ENCODE peak calls at places on chromosomes 16 and 17, in seven cellular contexts. One of them, this sample, is unnamed.

GRCh38 chr17:1730345-1731193 is 6.1 kb downstream of the WDR81 start:
- DNase-seq in stomach: peak; percentile 61
- DNase-seq in ascending aorta: no peak
- DNase-seq in GM12865: no peak
- DNase-seq in CD8-positive, alpha-beta T cell: no peak
- DNase-seq in HFFc6: peak; percentile 82
- DNase-seq in cardiac fibroblast: peak; percentile 92
- DNase-seq in this sample: peak; percentile 70

GRCh38 chr16:81123092-81123852 is 27.1 kb upstream of the GCSH start:
- DNase-seq in stomach: no peak
- DNase-seq in HFFc6: no peak
- DNase-seq in cardiac fibroblast: no peak
- DNase-seq in CD8-positive, alpha-beta T cell: no peak
- DNase-seq in GM12865: no peak
- DNase-seq in ascending aorta: no peak
- DNase-seq in this sample: no peak

GRCh38 chr17:65730711-65731169 is 169.3 kb upstream of the AXIN2 start:
- DNase-seq in GM12865: no peak
- DNase-seq in CD8-positive, alpha-beta T cell: no peak
- DNase-seq in ascending aorta: no peak
- DNase-seq in stomach: no peak
- DNase-seq in HFFc6: no peak
- DNase-seq in cardiac fibroblast: peak; percentile 83
- DNase-seq in this sample: no peak

GRCh38 chr17:19341211-19341631 is 21.3 kb downstream of the B9D1 start:
- DNase-seq in GM12865: no peak
- DNase-seq in stomach: no peak
- DNase-seq in HFFc6: no peak
- DNase-seq in cardiac fibroblast: no peak
- DNase-seq in CD8-positive, alpha-beta T cell: no peak
- DNase-seq in ascending aorta: peak; percentile 2
- DNase-seq in this sample: no peak

GRCh38 chr17:40321502-40322416 is 12.8 kb downstream of the RARA start:
- DNase-seq in ascending aorta: no peak
- DNase-seq in HFFc6: no peak
- DNase-seq in GM12865: no peak
- DNase-seq in stomach: peak; percentile 68
- DNase-seq in cardiac fibroblast: no peak
- DNase-seq in CD8-positive, alpha-beta T cell: no peak
- DNase-seq in this sample: no peak

GRCh38 chr17:78589885-78590284 is 12.7 kb upstream of the DNAH17 start:
- DNase-seq in HFFc6: no peak
- DNase-seq in stomach: no peak
- DNase-seq in ascending aorta: no peak
- DNase-seq in cardiac fibroblast: no peak
- DNase-seq in GM12865: no peak
- DNase-seq in CD8-positive, alpha-beta T cell: no peak
- DNase-seq in this sample: peak; percentile 35

GRCh38 chr17:35170968-35171771 is 23.0 kb downstream of the SLC35G3 start:
- DNase-seq in HFFc6: peak; percentile 45
- DNase-seq in ascending aorta: no peak
- DNase-seq in GM12865: peak; percentile 11
- DNase-seq in cardiac fibroblast: peak; percentile 43
- DNase-seq in CD8-positive, alpha-beta T cell: peak; percentile 62
- DNase-seq in stomach: no peak
- DNase-seq in this sample: peak; percentile 30

GRCh38 chr16:57966133-57966805 is 4.7 kb downstream of the CNGB1 start:
- DNase-seq in stomach: no peak
- DNase-seq in CD8-positive, alpha-beta T cell: no peak
- DNase-seq in HFFc6: no peak
- DNase-seq in cardiac fibroblast: peak; percentile 48
- DNase-seq in ascending aorta: no peak
- DNase-seq in GM12865: no peak
- DNase-seq in this sample: peak; percentile 18

GRCh38 chr16:85419503-85420408 is 193.4 kb upstream of the GSE1 start:
- DNase-seq in HFFc6: no peak
- DNase-seq in stomach: no peak
- DNase-seq in ascending aorta: no peak
- DNase-seq in cardiac fibroblast: no peak
- DNase-seq in GM12865: no peak
- DNase-seq in CD8-positive, alpha-beta T cell: peak; percentile 31
- DNase-seq in this sample: no peak

GRCh38 chr16:12254566-12254965 is 278.0 kb downstream of the SNX29 start:
- DNase-seq in ascending aorta: no peak
- DNase-seq in stomach: no peak
- DNase-seq in GM12865: no peak
- DNase-seq in CD8-positive, alpha-beta T cell: no peak
- DNase-seq in HFFc6: no peak
- DNase-seq in cardiac fibroblast: no peak
- DNase-seq in this sample: no peak

GRCh38 chr17:17084941-17085340 is 42.7 kb downstream of the MPRIP start:
- DNase-seq in ascending aorta: no peak
- DNase-seq in cardiac fibroblast: no peak
- DNase-seq in GM12865: no peak
- DNase-seq in stomach: no peak
- DNase-seq in HFFc6: no peak
- DNase-seq in CD8-positive, alpha-beta T cell: no peak
- DNase-seq in this sample: no peak

GRCh38 chr16:26665166-26665939 is 401.4 kb upstream of the C16orf82 start:
- DNase-seq in stomach: no peak
- DNase-seq in ascending aorta: no peak
- DNase-seq in GM12865: no peak
- DNase-seq in HFFc6: no peak
- DNase-seq in cardiac fibroblast: no peak
- DNase-seq in CD8-positive, alpha-beta T cell: no peak
- DNase-seq in this sample: no peak

GRCh38 chr17:17750881-17751280 is 69.6 kb downstream of the RAI1 start:
- DNase-seq in cardiac fibroblast: no peak
- DNase-seq in stomach: no peak
- DNase-seq in ascending aorta: no peak
- DNase-seq in GM12865: peak; percentile 87
- DNase-seq in HFFc6: no peak
- DNase-seq in CD8-positive, alpha-beta T cell: peak; percentile 64
- DNase-seq in this sample: no peak

GRCh38 chr16:58236831-58237230 is 38.9 kb upstream of the CSNK2A2 start:
- DNase-seq in cardiac fibroblast: no peak
- DNase-seq in GM12865: no peak
- DNase-seq in ascending aorta: no peak
- DNase-seq in HFFc6: no peak
- DNase-seq in CD8-positive, alpha-beta T cell: no peak
- DNase-seq in stomach: no peak
- DNase-seq in this sample: no peak

GRCh38 chr17:64166876-64167275 is 36.9 kb upstream of the ERN1 start:
- DNase-seq in GM12865: no peak
- DNase-seq in stomach: no peak
- DNase-seq in HFFc6: no peak
- DNase-seq in CD8-positive, alpha-beta T cell: no peak
- DNase-seq in cardiac fibroblast: no peak
- DNase-seq in ascending aorta: no peak
- DNase-seq in this sample: no peak

GRCh38 chr17:78787444-78787843 is 5.4 kb upstream of the CYTH1 start:
- DNase-seq in cardiac fibroblast: no peak
- DNase-seq in HFFc6: no peak
- DNase-seq in stomach: no peak
- DNase-seq in ascending aorta: no peak
- DNase-seq in CD8-positive, alpha-beta T cell: no peak
- DNase-seq in GM12865: peak; percentile 70
- DNase-seq in this sample: peak; percentile 25

GRCh38 chr17:56966277-56966676 is 5.4 kb upstream of the COIL start:
- DNase-seq in CD8-positive, alpha-beta T cell: no peak
- DNase-seq in HFFc6: no peak
- DNase-seq in ascending aorta: no peak
- DNase-seq in GM12865: no peak
- DNase-seq in stomach: no peak
- DNase-seq in cardiac fibroblast: no peak
- DNase-seq in this sample: no peak

GRCh38 chr16:30186782-30187555 is 3.6 kb downstream of the CORO1A start:
- DNase-seq in HFFc6: peak; percentile 11
- DNase-seq in CD8-positive, alpha-beta T cell: peak; percentile 95
- DNase-seq in stomach: peak; percentile 87
- DNase-seq in GM12865: peak; percentile 89
- DNase-seq in ascending aorta: no peak
- DNase-seq in cardiac fibroblast: peak; percentile 51
- DNase-seq in this sample: peak; percentile 61

GRCh38 chr16:70635356-70636016 is 10.9 kb upstream of the IL34 start:
- DNase-seq in ascending aorta: no peak
- DNase-seq in stomach: no peak
- DNase-seq in cardiac fibroblast: peak; percentile 82
- DNase-seq in GM12865: no peak
- DNase-seq in HFFc6: peak; percentile 74
- DNase-seq in CD8-positive, alpha-beta T cell: no peak
- DNase-seq in this sample: no peak

GRCh38 chr17:74755533-74755932 is 7.1 kb downstream of the NHERF1 start:
- DNase-seq in CD8-positive, alpha-beta T cell: no peak
- DNase-seq in cardiac fibroblast: no peak
- DNase-seq in HFFc6: no peak
- DNase-seq in GM12865: no peak
- DNase-seq in stomach: no peak
- DNase-seq in ascending aorta: no peak
- DNase-seq in this sample: no peak

GRCh38 chr17:16908282-16908681 is 63.6 kb downstream of the TNFRSF13B start:
- DNase-seq in CD8-positive, alpha-beta T cell: peak; percentile 39
- DNase-seq in GM12865: no peak
- DNase-seq in stomach: peak; percentile 7
- DNase-seq in cardiac fibroblast: no peak
- DNase-seq in HFFc6: no peak
- DNase-seq in ascending aorta: no peak
- DNase-seq in this sample: no peak

GRCh38 chr16:52069866-52070265 is 477.1 kb downstream of the TOX3 start:
- DNase-seq in GM12865: no peak
- DNase-seq in cardiac fibroblast: peak; percentile 20
- DNase-seq in stomach: no peak
- DNase-seq in ascending aorta: no peak
- DNase-seq in HFFc6: peak; percentile 35
- DNase-seq in CD8-positive, alpha-beta T cell: no peak
- DNase-seq in this sample: peak; percentile 37
- TF ChIP-seq CTCF in GM12865: no peak
- TF ChIP-seq CTCF in cardiac fibroblast: no peak
- TF ChIP-seq CTCF in stomach: no peak
- TF ChIP-seq CTCF in ascending aorta: peak; percentile 6
- TF ChIP-seq CTCF in HFFc6: peak; percentile 29
- TF ChIP-seq CTCF in CD8-positive, alpha-beta T cell: no peak
- TF ChIP-seq CTCF in this sample: peak; percentile 43

GRCh38 chr16:82671743-82672142 is 45.0 kb downstream of the CDH13 start:
- DNase-seq in GM12865: peak; percentile 45
- DNase-seq in stomach: no peak
- DNase-seq in cardiac fibroblast: no peak
- DNase-seq in HFFc6: no peak
- DNase-seq in CD8-positive, alpha-beta T cell: peak; percentile 57
- DNase-seq in ascending aorta: no peak
- DNase-seq in this sample: peak; percentile 42
- TF ChIP-seq CTCF in GM12865: peak; percentile 52
- TF ChIP-seq CTCF in stomach: no peak
- TF ChIP-seq CTCF in cardiac fibroblast: peak; percentile 38
- TF ChIP-seq CTCF in HFFc6: peak; percentile 80
- TF ChIP-seq CTCF in CD8-positive, alpha-beta T cell: peak; percentile 29
- TF ChIP-seq CTCF in ascending aorta: peak; percentile 15
- TF ChIP-seq CTCF in this sample: peak; percentile 37

DNA sequence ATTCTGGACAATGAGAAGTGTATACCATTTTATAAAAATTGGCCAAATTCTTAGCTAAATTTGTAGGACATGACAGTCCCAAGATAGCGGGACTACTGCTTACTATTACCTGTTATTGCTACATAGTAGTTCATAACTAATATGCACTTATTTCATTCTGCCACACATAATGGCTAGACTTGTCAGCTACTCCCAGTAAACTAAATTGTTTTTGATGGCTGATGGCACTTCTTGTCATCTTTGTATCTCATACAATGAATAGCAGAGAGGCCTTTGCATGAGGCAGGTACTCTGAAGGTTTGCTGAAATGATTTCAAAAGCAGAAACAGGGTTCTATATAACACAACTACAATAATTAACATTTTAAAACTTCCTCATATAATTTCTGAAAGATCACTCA is 44.0 kb downstream of the ITFG1 start:
- DNase-seq in CD8-positive, alpha-beta T cell: no peak
- DNase-seq in ascending aorta: no peak
- DNase-seq in cardiac fibroblast: no peak
- DNase-seq in stomach: no peak
- DNase-seq in HFFc6: no peak
- DNase-seq in GM12865: no peak
- DNase-seq in this sample: no peak
- TF ChIP-seq CTCF in CD8-positive, alpha-beta T cell: no peak
- TF ChIP-seq CTCF in ascending aorta: no peak
- TF ChIP-seq CTCF in cardiac fibroblast: no peak
- TF ChIP-seq CTCF in stomach: no peak
- TF ChIP-seq CTCF in HFFc6: no peak
- TF ChIP-seq CTCF in GM12865: no peak
- TF ChIP-seq CTCF in this sample: no peak

DNA sequence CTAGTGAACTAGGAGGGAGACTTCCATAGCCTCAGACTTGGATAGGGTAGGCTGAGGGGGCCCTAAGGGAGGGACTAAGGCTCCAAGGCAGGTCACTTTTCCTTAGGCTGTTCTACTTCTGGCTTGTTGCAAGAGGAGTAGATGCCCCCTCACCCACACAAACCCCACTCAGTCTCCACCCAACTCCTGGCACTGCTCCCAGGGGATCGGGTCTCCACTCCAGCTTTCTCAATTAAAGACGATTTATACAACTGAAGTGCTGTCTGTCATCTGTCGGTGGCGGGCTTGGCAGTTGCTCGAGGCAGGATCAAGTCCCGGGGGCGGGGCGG is 215 bp upstream of the CHRNB1 start:
- DNase-seq in stomach: no peak
- DNase-seq in ascending aorta: no peak
- DNase-seq in CD8-positive, alpha-beta T cell: no peak
- DNase-seq in cardiac fibroblast: no peak
- DNase-seq in HFFc6: no peak
- DNase-seq in GM12865: no peak
- DNase-seq in this sample: no peak
- TF ChIP-seq CTCF in stomach: no peak
- TF ChIP-seq CTCF in ascending aorta: no peak
- TF ChIP-seq CTCF in CD8-positive, alpha-beta T cell: no peak
- TF ChIP-seq CTCF in cardiac fibroblast: no peak
- TF ChIP-seq CTCF in HFFc6: no peak
- TF ChIP-seq CTCF in GM12865: no peak
- TF ChIP-seq CTCF in this sample: no peak